ENCODE peak calls at places on chromosomes 3 and 15, in ten cellular contexts. One of them, this sample, is unnamed.

GRCh38 chr3:177290633-177291032 is 93.4 kb upstream of the TBL1XR1 start:
- DNase-seq in fibroblast of pulmonary artery: no peak
- DNase-seq in GM12864: no peak
- DNase-seq in GM12865: no peak
- DNase-seq in uterus: no peak
- DNase-seq in astrocyte of the cerebellum: no peak
- DNase-seq in psoas muscle: no peak
- DNase-seq in colonic mucosa: peak
- DNase-seq in thoracic aorta: no peak
- DNase-seq in cardiac muscle cell: no peak
- DNase-seq in this sample: no peak

GRCh38 chr15:90603893-90604292 is 74.2 kb downstream of the CRTC3 start:
- DNase-seq in fibroblast of pulmonary artery: peak
- DNase-seq in GM12864: no peak
- DNase-seq in GM12865: peak
- DNase-seq in uterus: no peak
- DNase-seq in astrocyte of the cerebellum: no peak
- DNase-seq in psoas muscle: no peak
- DNase-seq in colonic mucosa: peak
- DNase-seq in thoracic aorta: no peak
- DNase-seq in cardiac muscle cell: peak
- DNase-seq in this sample: no peak

GRCh38 chr15:65338366-65338765 is 33.9 kb downstream of the RNU5B-1 start:
- DNase-seq in fibroblast of pulmonary artery: no peak
- DNase-seq in GM12864: no peak
- DNase-seq in GM12865: no peak
- DNase-seq in uterus: no peak
- DNase-seq in astrocyte of the cerebellum: no peak
- DNase-seq in psoas muscle: no peak
- DNase-seq in colonic mucosa: peak
- DNase-seq in thoracic aorta: no peak
- DNase-seq in cardiac muscle cell: no peak
- DNase-seq in this sample: no peak

GRCh38 chr3:181761906-181762305 is 50.2 kb downstream of the SOX2 start:
- DNase-seq in fibroblast of pulmonary artery: no peak
- DNase-seq in GM12864: no peak
- DNase-seq in GM12865: no peak
- DNase-seq in uterus: no peak
- DNase-seq in astrocyte of the cerebellum: no peak
- DNase-seq in psoas muscle: no peak
- DNase-seq in colonic mucosa: no peak
- DNase-seq in thoracic aorta: no peak
- DNase-seq in cardiac muscle cell: no peak
- DNase-seq in this sample: no peak

GRCh38 chr3:56691165-56692000 is 8.3 kb upstream of the TASOR start:
- DNase-seq in fibroblast of pulmonary artery: peak
- DNase-seq in GM12864: no peak
- DNase-seq in GM12865: no peak
- DNase-seq in uterus: no peak
- DNase-seq in astrocyte of the cerebellum: no peak
- DNase-seq in psoas muscle: no peak
- DNase-seq in colonic mucosa: no peak
- DNase-seq in thoracic aorta: no peak
- DNase-seq in cardiac muscle cell: no peak
- DNase-seq in this sample: no peak

GRCh38 chr3:72309626-72310025 is 524.7 kb upstream of the PROK2 start:
- DNase-seq in fibroblast of pulmonary artery: no peak
- DNase-seq in GM12864: no peak
- DNase-seq in GM12865: no peak
- DNase-seq in uterus: no peak
- DNase-seq in astrocyte of the cerebellum: no peak
- DNase-seq in psoas muscle: no peak
- DNase-seq in colonic mucosa: no peak
- DNase-seq in thoracic aorta: no peak
- DNase-seq in cardiac muscle cell: no peak
- DNase-seq in this sample: no peak

GRCh38 chr3:130084581-130084980 is 3.0 kb downstream of the ALG1L2 start:
- DNase-seq in fibroblast of pulmonary artery: no peak
- DNase-seq in GM12864: no peak
- DNase-seq in GM12865: no peak
- DNase-seq in uterus: no peak
- DNase-seq in astrocyte of the cerebellum: no peak
- DNase-seq in psoas muscle: no peak
- DNase-seq in colonic mucosa: no peak
- DNase-seq in thoracic aorta: no peak
- DNase-seq in cardiac muscle cell: no peak
- DNase-seq in this sample: no peak

GRCh38 chr15:29934251-29934650 is 112.0 kb upstream of the TJP1 start:
- DNase-seq in fibroblast of pulmonary artery: peak
- DNase-seq in GM12864: no peak
- DNase-seq in GM12865: no peak
- DNase-seq in uterus: no peak
- DNase-seq in astrocyte of the cerebellum: no peak
- DNase-seq in psoas muscle: no peak
- DNase-seq in colonic mucosa: no peak
- DNase-seq in thoracic aorta: no peak
- DNase-seq in cardiac muscle cell: peak
- DNase-seq in this sample: no peak

GRCh38 chr15:100924436-100924835 is 5.3 kb downstream of the LRRK1 start:
- DNase-seq in fibroblast of pulmonary artery: no peak
- DNase-seq in GM12864: no peak
- DNase-seq in GM12865: no peak
- DNase-seq in uterus: no peak
- DNase-seq in astrocyte of the cerebellum: no peak
- DNase-seq in psoas muscle: no peak
- DNase-seq in colonic mucosa: peak
- DNase-seq in thoracic aorta: no peak
- DNase-seq in cardiac muscle cell: no peak
- DNase-seq in this sample: no peak

GRCh38 chr15:100923902-100924301 is 4.7 kb downstream of the LRRK1 start:
- DNase-seq in fibroblast of pulmonary artery: no peak
- DNase-seq in GM12864: no peak
- DNase-seq in GM12865: no peak
- DNase-seq in uterus: no peak
- DNase-seq in astrocyte of the cerebellum: no peak
- DNase-seq in psoas muscle: no peak
- DNase-seq in colonic mucosa: peak
- DNase-seq in thoracic aorta: no peak
- DNase-seq in cardiac muscle cell: no peak
- DNase-seq in this sample: no peak

GRCh38 chr15:100926971-100927756 is 8.0 kb downstream of the LRRK1 start:
- DNase-seq in fibroblast of pulmonary artery: no peak
- DNase-seq in GM12864: no peak
- DNase-seq in GM12865: peak
- DNase-seq in uterus: no peak
- DNase-seq in astrocyte of the cerebellum: no peak
- DNase-seq in psoas muscle: no peak
- DNase-seq in colonic mucosa: peak
- DNase-seq in thoracic aorta: no peak
- DNase-seq in cardiac muscle cell: no peak
- DNase-seq in this sample: no peak

GRCh38 chr15:100925480-100925879 is 6.3 kb downstream of the LRRK1 start:
- DNase-seq in fibroblast of pulmonary artery: no peak
- DNase-seq in GM12864: no peak
- DNase-seq in GM12865: no peak
- DNase-seq in uterus: no peak
- DNase-seq in astrocyte of the cerebellum: no peak
- DNase-seq in psoas muscle: no peak
- DNase-seq in colonic mucosa: peak
- DNase-seq in thoracic aorta: no peak
- DNase-seq in cardiac muscle cell: no peak
- DNase-seq in this sample: no peak

GRCh38 chr15:100926258-100926657 is 7.1 kb downstream of the LRRK1 start:
- DNase-seq in fibroblast of pulmonary artery: no peak
- DNase-seq in GM12864: no peak
- DNase-seq in GM12865: peak
- DNase-seq in uterus: no peak
- DNase-seq in astrocyte of the cerebellum: no peak
- DNase-seq in psoas muscle: no peak
- DNase-seq in colonic mucosa: peak
- DNase-seq in thoracic aorta: no peak
- DNase-seq in cardiac muscle cell: no peak
- DNase-seq in this sample: no peak
- TF ChIP-seq CTCF in fibroblast of pulmonary artery: no peak
- TF ChIP-seq CTCF in GM12864: peak
- TF ChIP-seq CTCF in GM12865: peak
- TF ChIP-seq CTCF in uterus: no peak
- TF ChIP-seq CTCF in astrocyte of the cerebellum: no peak
- TF ChIP-seq CTCF in psoas muscle: no peak
- TF ChIP-seq CTCF in colonic mucosa: no peak
- TF ChIP-seq CTCF in thoracic aorta: no peak
- TF ChIP-seq CTCF in cardiac muscle cell: peak
- TF ChIP-seq CTCF in this sample: no peak

DNA sequence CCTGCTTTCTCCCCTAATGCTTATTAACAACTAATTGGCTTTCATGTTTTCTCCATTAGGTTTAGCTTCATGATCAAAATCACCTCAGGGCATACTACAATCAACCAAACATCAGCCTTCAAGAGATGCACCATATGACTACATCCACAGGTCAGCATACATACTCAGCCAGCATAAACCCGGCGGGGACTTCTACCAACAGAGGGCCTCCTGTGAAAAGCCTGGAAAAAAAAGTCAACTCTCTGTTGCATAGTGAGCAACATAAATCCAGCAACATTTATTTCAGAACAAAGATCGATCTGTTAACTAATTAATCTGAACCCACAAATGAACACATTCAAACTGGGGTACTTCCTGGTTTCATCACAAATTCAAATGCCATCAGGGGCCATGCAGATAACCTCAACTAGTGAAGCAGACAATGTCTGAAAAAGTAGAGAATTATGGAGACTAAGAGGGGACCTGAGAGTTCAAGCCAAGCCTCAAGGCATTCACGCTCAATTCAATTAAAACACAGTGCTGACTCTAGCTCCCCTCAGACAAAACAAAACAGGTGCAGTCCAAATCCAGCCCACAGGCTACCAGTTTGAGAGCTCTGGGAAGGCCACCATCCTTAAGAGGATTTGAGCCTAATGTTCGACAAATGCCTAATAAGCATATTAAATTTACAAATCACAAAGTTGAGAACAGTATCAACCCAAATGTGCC is 124.5 kb downstream of the MAGI1 start:
- DNase-seq in fibroblast of pulmonary artery: no peak
- DNase-seq in GM12864: no peak
- DNase-seq in GM12865: no peak
- DNase-seq in uterus: no peak
- DNase-seq in astrocyte of the cerebellum: no peak
- DNase-seq in psoas muscle: no peak
- DNase-seq in colonic mucosa: no peak
- DNase-seq in thoracic aorta: no peak
- DNase-seq in cardiac muscle cell: peak
- DNase-seq in this sample: no peak
- H3K4me3 ChIP-seq in fibroblast of pulmonary artery: no peak
- H3K4me3 ChIP-seq in GM12864: no peak
- H3K4me3 ChIP-seq in GM12865: no peak
- H3K4me3 ChIP-seq in uterus: no peak
- H3K4me3 ChIP-seq in astrocyte of the cerebellum: no peak
- H3K4me3 ChIP-seq in psoas muscle: no peak
- H3K4me3 ChIP-seq in colonic mucosa: no peak
- H3K4me3 ChIP-seq in thoracic aorta: no peak
- H3K4me3 ChIP-seq in cardiac muscle cell: no peak
- H3K4me3 ChIP-seq in this sample: no peak

GRCh38 chr3:126746395-126747177 is 42.5 kb downstream of the CHCHD6 start:
- DNase-seq in fibroblast of pulmonary artery: peak
- DNase-seq in GM12864: no peak
- DNase-seq in GM12865: no peak
- DNase-seq in uterus: no peak
- DNase-seq in astrocyte of the cerebellum: peak
- DNase-seq in psoas muscle: no peak
- DNase-seq in colonic mucosa: no peak
- DNase-seq in thoracic aorta: no peak
- DNase-seq in cardiac muscle cell: peak
- DNase-seq in this sample: no peak

GRCh38 chr3:126743350-126743749 is 39.3 kb downstream of the CHCHD6 start:
- DNase-seq in fibroblast of pulmonary artery: no peak
- DNase-seq in GM12864: no peak
- DNase-seq in GM12865: no peak
- DNase-seq in uterus: no peak
- DNase-seq in astrocyte of the cerebellum: no peak
- DNase-seq in psoas muscle: no peak
- DNase-seq in colonic mucosa: no peak
- DNase-seq in thoracic aorta: no peak
- DNase-seq in cardiac muscle cell: no peak
- DNase-seq in this sample: no peak

GRCh38 chr3:126745760-126746394 is 41.8 kb downstream of the CHCHD6 start:
- DNase-seq in fibroblast of pulmonary artery: no peak
- DNase-seq in GM12864: no peak
- DNase-seq in GM12865: no peak
- DNase-seq in uterus: no peak
- DNase-seq in astrocyte of the cerebellum: no peak
- DNase-seq in psoas muscle: peak
- DNase-seq in colonic mucosa: peak
- DNase-seq in thoracic aorta: no peak
- DNase-seq in cardiac muscle cell: no peak
- DNase-seq in this sample: no peak

GRCh38 chr3:126743781-126744180 is 39.7 kb downstream of the CHCHD6 start:
- DNase-seq in fibroblast of pulmonary artery: no peak
- DNase-seq in GM12864: no peak
- DNase-seq in GM12865: no peak
- DNase-seq in uterus: no peak
- DNase-seq in astrocyte of the cerebellum: no peak
- DNase-seq in psoas muscle: no peak
- DNase-seq in colonic mucosa: no peak
- DNase-seq in thoracic aorta: no peak
- DNase-seq in cardiac muscle cell: no peak
- DNase-seq in this sample: no peak

DNA sequence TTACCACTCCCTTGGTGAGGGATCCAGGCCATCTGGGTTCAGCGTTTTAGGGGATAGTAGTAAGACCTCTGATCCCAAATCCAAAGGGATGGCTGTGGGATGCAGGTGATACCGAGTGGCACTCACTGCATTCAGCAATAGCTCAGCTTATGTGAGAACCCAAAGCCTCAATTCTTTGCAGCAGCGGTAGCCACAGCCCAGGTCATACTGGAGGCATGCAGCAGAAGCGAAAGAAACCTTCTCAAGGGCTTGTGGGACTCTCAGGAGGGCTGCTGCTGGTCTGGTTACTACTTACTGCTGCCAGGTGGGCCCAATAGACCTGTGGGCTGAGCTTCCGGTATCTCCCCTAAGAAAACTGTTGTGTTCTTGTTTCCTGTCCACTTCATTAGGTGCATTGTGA is 38.0 kb downstream of the CHCHD6 start:
- DNase-seq in fibroblast of pulmonary artery: no peak
- DNase-seq in GM12864: no peak
- DNase-seq in GM12865: no peak
- DNase-seq in uterus: no peak
- DNase-seq in astrocyte of the cerebellum: no peak
- DNase-seq in psoas muscle: no peak
- DNase-seq in colonic mucosa: no peak
- DNase-seq in thoracic aorta: no peak
- DNase-seq in cardiac muscle cell: no peak
- DNase-seq in this sample: no peak
- TF ChIP-seq CTCF in fibroblast of pulmonary artery: no peak
- TF ChIP-seq CTCF in GM12864: no peak
- TF ChIP-seq CTCF in GM12865: no peak
- TF ChIP-seq CTCF in uterus: no peak
- TF ChIP-seq CTCF in astrocyte of the cerebellum: no peak
- TF ChIP-seq CTCF in psoas muscle: no peak
- TF ChIP-seq CTCF in colonic mucosa: no peak
- TF ChIP-seq CTCF in thoracic aorta: no peak
- TF ChIP-seq CTCF in cardiac muscle cell: no peak
- TF ChIP-seq CTCF in this sample: no peak

DNA sequence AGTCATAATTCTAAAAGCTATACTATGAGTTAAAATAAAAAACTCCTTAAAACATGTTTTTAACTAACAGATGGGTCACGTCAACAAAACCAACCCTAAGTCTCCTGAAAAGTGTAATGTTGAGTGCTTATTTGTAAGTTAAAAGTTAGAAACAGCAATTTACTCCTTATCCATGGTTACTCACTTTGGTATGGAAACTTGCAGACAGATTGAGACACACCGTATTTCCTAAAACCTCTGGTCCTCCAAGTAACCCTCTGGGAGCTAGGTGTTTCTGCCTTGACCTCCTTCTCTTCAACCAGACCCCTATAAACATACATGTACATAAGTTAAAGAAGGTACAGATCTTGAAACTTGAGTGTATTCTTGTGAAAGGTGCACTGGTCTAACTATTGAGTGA is 3.1 kb downstream of the COL8A1 start:
- DNase-seq in fibroblast of pulmonary artery: no peak
- DNase-seq in GM12864: no peak
- DNase-seq in GM12865: no peak
- DNase-seq in uterus: no peak
- DNase-seq in astrocyte of the cerebellum: no peak
- DNase-seq in psoas muscle: no peak
- DNase-seq in colonic mucosa: no peak
- DNase-seq in thoracic aorta: no peak
- DNase-seq in cardiac muscle cell: no peak
- DNase-seq in this sample: no peak
- H3K4me3 ChIP-seq in fibroblast of pulmonary artery: peak
- H3K4me3 ChIP-seq in GM12864: no peak
- H3K4me3 ChIP-seq in GM12865: no peak
- H3K4me3 ChIP-seq in uterus: no peak
- H3K4me3 ChIP-seq in astrocyte of the cerebellum: peak
- H3K4me3 ChIP-seq in psoas muscle: no peak
- H3K4me3 ChIP-seq in colonic mucosa: no peak
- H3K4me3 ChIP-seq in thoracic aorta: peak
- H3K4me3 ChIP-seq in cardiac muscle cell: no peak
- H3K4me3 ChIP-seq in this sample: peak